ENCODE peak calls at places on chromosomes 12 and 14, in nine cellular contexts. One of them, this sample, is unnamed.

GRCh38 chr12:32139064-32139421 is 32.4 kb downstream of the BICD1 start:
- DNase-seq in lower leg skin: no peak
- DNase-seq in ovary: peak
- DNase-seq in GM12878: peak
- DNase-seq in breast epithelium: no peak
- DNase-seq in stomach: no peak
- DNase-seq in uterus: no peak
- DNase-seq in right lobe of liver: no peak
- DNase-seq in adrenal gland: no peak
- DNase-seq in this sample: no peak

GRCh38 chr12:71854594-71854993 is 15.0 kb downstream of the TBC1D15 start:
- DNase-seq in ovary: no peak
- DNase-seq in lower leg skin: no peak
- DNase-seq in uterus: no peak
- DNase-seq in GM12878: no peak
- DNase-seq in right lobe of liver: no peak
- DNase-seq in adrenal gland: no peak
- DNase-seq in stomach: no peak
- DNase-seq in breast epithelium: no peak
- DNase-seq in this sample: no peak

GRCh38 chr14:20302042-20302761 is 3.5 kb downstream of the TTC5 start:
- DNase-seq in lower leg skin: no peak
- DNase-seq in breast epithelium: no peak
- DNase-seq in uterus: no peak
- DNase-seq in adrenal gland: no peak
- DNase-seq in ovary: no peak
- DNase-seq in GM12878: no peak
- DNase-seq in right lobe of liver: no peak
- DNase-seq in stomach: no peak
- DNase-seq in this sample: no peak

GRCh38 chr12:90842477-90842876 is 112.5 kb downstream of the CCER1 start:
- DNase-seq in stomach: no peak
- DNase-seq in ovary: no peak
- DNase-seq in breast epithelium: no peak
- DNase-seq in lower leg skin: no peak
- DNase-seq in right lobe of liver: no peak
- DNase-seq in uterus: no peak
- DNase-seq in GM12878: no peak
- DNase-seq in adrenal gland: no peak
- DNase-seq in this sample: no peak

GRCh38 chr14:22147716-22148115 is 441.3 kb downstream of the DAD1 start:
- DNase-seq in adrenal gland: no peak
- DNase-seq in GM12878: no peak
- DNase-seq in ovary: no peak
- DNase-seq in stomach: no peak
- DNase-seq in lower leg skin: no peak
- DNase-seq in right lobe of liver: no peak
- DNase-seq in uterus: no peak
- DNase-seq in breast epithelium: no peak
- DNase-seq in this sample: no peak

GRCh38 chr12:113479578-113480335 is 8.1 kb upstream of the LHX5 start:
- DNase-seq in ovary: peak
- DNase-seq in uterus: no peak
- DNase-seq in breast epithelium: no peak
- DNase-seq in right lobe of liver: no peak
- DNase-seq in lower leg skin: no peak
- DNase-seq in adrenal gland: peak
- DNase-seq in stomach: no peak
- DNase-seq in GM12878: no peak
- DNase-seq in this sample: no peak

GRCh38 chr14:40981247-40981646 is 625.4 kb upstream of the LRFN5 start:
- DNase-seq in ovary: no peak
- DNase-seq in right lobe of liver: no peak
- DNase-seq in uterus: no peak
- DNase-seq in adrenal gland: no peak
- DNase-seq in stomach: no peak
- DNase-seq in breast epithelium: no peak
- DNase-seq in GM12878: no peak
- DNase-seq in lower leg skin: no peak
- DNase-seq in this sample: no peak

GRCh38 chr12:128613821-128614220 is 209.9 kb downstream of the SLC15A4 start:
- DNase-seq in breast epithelium: no peak
- DNase-seq in stomach: no peak
- DNase-seq in uterus: no peak
- DNase-seq in lower leg skin: no peak
- DNase-seq in adrenal gland: no peak
- DNase-seq in GM12878: no peak
- DNase-seq in ovary: no peak
- DNase-seq in right lobe of liver: no peak
- DNase-seq in this sample: no peak

GRCh38 chr12:78331764-78332163 is 501.1 kb downstream of the NAV3 start:
- DNase-seq in stomach: no peak
- DNase-seq in GM12878: no peak
- DNase-seq in uterus: no peak
- DNase-seq in right lobe of liver: no peak
- DNase-seq in adrenal gland: no peak
- DNase-seq in lower leg skin: no peak
- DNase-seq in ovary: no peak
- DNase-seq in breast epithelium: no peak
- DNase-seq in this sample: no peak

GRCh38 chr12:81644503-81644902 is 114.6 kb downstream of the PPFIA2 start:
- DNase-seq in breast epithelium: no peak
- DNase-seq in adrenal gland: no peak
- DNase-seq in uterus: no peak
- DNase-seq in ovary: no peak
- DNase-seq in stomach: no peak
- DNase-seq in GM12878: no peak
- DNase-seq in lower leg skin: no peak
- DNase-seq in right lobe of liver: no peak
- DNase-seq in this sample: no peak

GRCh38 chr14:84927096-84927910 is 602.6 kb upstream of the FLRT2 start:
- DNase-seq in GM12878: no peak
- DNase-seq in ovary: no peak
- DNase-seq in right lobe of liver: no peak
- DNase-seq in uterus: no peak
- DNase-seq in lower leg skin: no peak
- DNase-seq in breast epithelium: no peak
- DNase-seq in adrenal gland: no peak
- DNase-seq in stomach: no peak
- DNase-seq in this sample: no peak

GRCh38 chr12:124592050-124592449 is 24.6 kb upstream of the NCOR2 start:
- DNase-seq in uterus: no peak
- DNase-seq in lower leg skin: no peak
- DNase-seq in adrenal gland: peak
- DNase-seq in ovary: no peak
- DNase-seq in right lobe of liver: no peak
- DNase-seq in breast epithelium: no peak
- DNase-seq in stomach: no peak
- DNase-seq in GM12878: no peak
- DNase-seq in this sample: no peak

GRCh38 chr12:99367181-99367580 is 280.4 kb upstream of the GARIN6 start:
- DNase-seq in right lobe of liver: no peak
- DNase-seq in GM12878: no peak
- DNase-seq in ovary: no peak
- DNase-seq in stomach: no peak
- DNase-seq in uterus: no peak
- DNase-seq in lower leg skin: no peak
- DNase-seq in breast epithelium: no peak
- DNase-seq in adrenal gland: no peak
- DNase-seq in this sample: no peak

GRCh38 chr12:118376089-118377004 is at the start of gene SUDS3:
- DNase-seq in GM12878: peak
- DNase-seq in lower leg skin: peak
- DNase-seq in uterus: peak
- DNase-seq in adrenal gland: peak
- DNase-seq in breast epithelium: peak
- DNase-seq in right lobe of liver: peak
- DNase-seq in ovary: peak
- DNase-seq in stomach: peak
- DNase-seq in this sample: peak
- TF ChIP-seq POLR2A in GM12878: peak
- TF ChIP-seq POLR2A in lower leg skin: no peak
- TF ChIP-seq POLR2A in uterus: peak
- TF ChIP-seq POLR2A in adrenal gland: no peak
- TF ChIP-seq POLR2A in breast epithelium: no peak
- TF ChIP-seq POLR2A in right lobe of liver: peak
- TF ChIP-seq POLR2A in ovary: peak
- TF ChIP-seq POLR2A in stomach: no peak
- TF ChIP-seq POLR2A in this sample: no peak

GRCh38 chr14:92596328-92596943 is 82.9 kb downstream of the RIN3 start:
- DNase-seq in stomach: no peak
- DNase-seq in breast epithelium: no peak
- DNase-seq in adrenal gland: no peak
- DNase-seq in right lobe of liver: peak
- DNase-seq in uterus: no peak
- DNase-seq in GM12878: no peak
- DNase-seq in ovary: no peak
- DNase-seq in lower leg skin: no peak
- DNase-seq in this sample: no peak

GRCh38 chr14:92598549-92598905 is 84.9 kb downstream of the RIN3 start:
- DNase-seq in adrenal gland: no peak
- DNase-seq in GM12878: no peak
- DNase-seq in stomach: no peak
- DNase-seq in breast epithelium: no peak
- DNase-seq in right lobe of liver: no peak
- DNase-seq in uterus: no peak
- DNase-seq in ovary: no peak
- DNase-seq in lower leg skin: no peak
- DNase-seq in this sample: no peak

GRCh38 chr14:92591346-92591745 is 77.8 kb downstream of the RIN3 start:
- DNase-seq in breast epithelium: no peak
- DNase-seq in stomach: no peak
- DNase-seq in ovary: no peak
- DNase-seq in GM12878: no peak
- DNase-seq in right lobe of liver: no peak
- DNase-seq in lower leg skin: no peak
- DNase-seq in uterus: no peak
- DNase-seq in adrenal gland: no peak
- DNase-seq in this sample: no peak

GRCh38 chr14:92597873-92598548 is 84.4 kb downstream of the RIN3 start:
- DNase-seq in adrenal gland: no peak
- DNase-seq in ovary: no peak
- DNase-seq in GM12878: no peak
- DNase-seq in right lobe of liver: no peak
- DNase-seq in breast epithelium: no peak
- DNase-seq in stomach: no peak
- DNase-seq in lower leg skin: no peak
- DNase-seq in uterus: no peak
- DNase-seq in this sample: no peak

DNA sequence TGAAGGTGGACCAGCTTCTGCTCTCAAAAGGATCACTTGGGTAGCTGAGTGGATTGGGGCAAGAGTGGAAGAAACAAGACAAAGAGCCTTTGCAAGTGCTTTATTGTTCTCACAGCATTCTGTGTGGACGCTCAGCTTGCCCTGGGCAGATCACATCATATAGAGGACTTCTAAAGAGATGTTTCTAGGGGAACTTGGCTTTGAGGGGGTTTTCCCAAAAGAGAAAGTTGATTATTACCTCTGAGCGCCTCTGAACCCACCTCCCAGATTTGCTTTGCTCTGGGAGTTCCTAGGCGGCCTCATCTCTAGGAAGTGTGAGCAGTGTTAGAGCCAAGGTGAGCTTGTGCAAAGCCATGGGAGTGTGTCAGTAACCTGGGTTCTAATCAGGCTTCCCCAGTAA is 81.7 kb downstream of the RIN3 start:
- DNase-seq in right lobe of liver: no peak
- DNase-seq in stomach: no peak
- DNase-seq in GM12878: no peak
- DNase-seq in breast epithelium: no peak
- DNase-seq in adrenal gland: no peak
- DNase-seq in ovary: no peak
- DNase-seq in lower leg skin: no peak
- DNase-seq in uterus: no peak
- DNase-seq in this sample: no peak
- TF ChIP-seq POLR2A in right lobe of liver: no peak
- TF ChIP-seq POLR2A in stomach: no peak
- TF ChIP-seq POLR2A in GM12878: no peak
- TF ChIP-seq POLR2A in breast epithelium: no peak
- TF ChIP-seq POLR2A in adrenal gland: no peak
- TF ChIP-seq POLR2A in ovary: no peak
- TF ChIP-seq POLR2A in lower leg skin: no peak
- TF ChIP-seq POLR2A in uterus: no peak
- TF ChIP-seq POLR2A in this sample: no peak

GRCh38 chr12:122265433-122265832 is 861 bp downstream of the VPS33A start:
- DNase-seq in stomach: no peak
- DNase-seq in lower leg skin: no peak
- DNase-seq in uterus: no peak
- DNase-seq in adrenal gland: no peak
- DNase-seq in ovary: no peak
- DNase-seq in GM12878: no peak
- DNase-seq in breast epithelium: no peak
- DNase-seq in right lobe of liver: no peak
- DNase-seq in this sample: no peak

DNA sequence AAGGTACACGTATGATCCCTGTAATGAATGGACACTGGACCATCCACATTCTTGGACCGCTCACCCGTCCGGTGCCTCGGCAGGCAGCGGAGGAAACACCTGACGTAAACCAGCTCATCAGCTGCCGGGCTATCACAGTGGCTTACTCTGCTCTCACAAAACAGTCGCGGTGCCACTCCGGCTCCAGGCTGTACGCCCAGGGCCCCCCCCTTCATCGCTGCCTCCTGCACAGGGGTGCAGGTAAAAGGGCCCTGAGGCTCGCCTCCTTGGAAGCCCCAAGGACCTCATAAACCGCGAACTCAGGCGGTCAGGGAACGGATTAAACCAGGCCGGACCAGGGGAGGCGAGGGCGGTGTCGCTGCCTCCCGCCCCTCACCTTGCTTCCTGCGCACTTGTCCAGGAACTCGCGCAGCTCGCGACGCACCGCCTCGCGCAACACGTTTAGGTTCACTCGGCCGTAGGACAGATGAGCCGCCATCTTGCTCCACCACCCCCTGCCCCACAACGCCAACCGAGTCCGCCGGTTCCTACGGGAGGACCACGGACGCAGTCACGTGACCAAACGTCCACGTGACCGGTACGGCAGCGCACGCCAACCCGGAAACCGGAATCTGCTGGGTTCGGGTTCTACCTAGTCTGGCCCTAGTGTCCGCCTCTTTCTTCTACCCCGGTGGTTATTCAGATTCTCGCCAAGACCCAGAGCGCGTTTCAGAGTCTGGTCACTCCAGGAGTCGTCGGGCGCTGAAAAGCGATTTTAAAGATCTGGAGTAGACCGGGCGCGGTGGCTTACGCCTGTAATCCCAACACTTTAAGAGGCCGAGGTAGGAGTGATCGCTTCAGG is at the start of gene VPS33A:
- DNase-seq in right lobe of liver: peak
- DNase-seq in uterus: peak
- DNase-seq in stomach: peak
- DNase-seq in GM12878: peak
- DNase-seq in ovary: peak
- DNase-seq in lower leg skin: peak
- DNase-seq in adrenal gland: peak
- DNase-seq in breast epithelium: peak
- DNase-seq in this sample: peak
- TF ChIP-seq POLR2A in right lobe of liver: peak
- TF ChIP-seq POLR2A in uterus: peak
- TF ChIP-seq POLR2A in stomach: no peak
- TF ChIP-seq POLR2A in GM12878: peak
- TF ChIP-seq POLR2A in ovary: peak
- TF ChIP-seq POLR2A in lower leg skin: no peak
- TF ChIP-seq POLR2A in adrenal gland: peak
- TF ChIP-seq POLR2A in breast epithelium: peak
- TF ChIP-seq POLR2A in this sample: peak

GRCh38 chr12:92142251-92142896 is 3.3 kb downstream of the BTG1 start:
- DNase-seq in breast epithelium: no peak
- DNase-seq in right lobe of liver: no peak
- DNase-seq in lower leg skin: no peak
- DNase-seq in uterus: no peak
- DNase-seq in adrenal gland: no peak
- DNase-seq in stomach: no peak
- DNase-seq in GM12878: no peak
- DNase-seq in ovary: no peak
- DNase-seq in this sample: no peak
- TF ChIP-seq POLR2A in breast epithelium: no peak
- TF ChIP-seq POLR2A in right lobe of liver: no peak
- TF ChIP-seq POLR2A in lower leg skin: no peak
- TF ChIP-seq POLR2A in uterus: no peak
- TF ChIP-seq POLR2A in adrenal gland: no peak
- TF ChIP-seq POLR2A in stomach: no peak
- TF ChIP-seq POLR2A in GM12878: no peak
- TF ChIP-seq POLR2A in ovary: no peak
- TF ChIP-seq POLR2A in this sample: no peak

This sample was measured in esophagus squamous epithelium.